ENCODE peak calls at places on chromosomes 12 and 14, in four cellular contexts. D is fibroblast of villous mesenchyme; O is activated naive CD4-positive, alpha-beta T cell; Y is non-pigmented ciliary epithelial cell. Z is an unnamed sample.

GRCh38 chr14:24058951-24059475 is 7.2 kb downstream of the CARMIL3 start:
- DNase-seq in Y (no peak), O (no peak), D (no peak), Z (no peak)

GRCh38 chr12:21416611-21417121 is 20.8 kb upstream of the PYROXD1 start:
- DNase-seq in D (no peak), Y (peak), O (no peak), Z (peak)

GRCh38 chr14:38310420-38310995 is 54.6 kb upstream of the CLEC14A start:
- DNase-seq in D (no peak), O (no peak), Y (no peak), Z (no peak)

GRCh38 chr12:11553871-11554533 is 95.5 kb upstream of the ETV6 start:
- DNase-seq in D (peak), O (no peak), Y (peak), Z (peak)

GRCh38 chr12:71846322-71846940 is 6.9 kb downstream of the TBC1D15 start:
- DNase-seq in D (peak), Y (no peak), O (no peak), Z (peak)

GRCh38 chr12:2794261-2794735 is 472 bp upstream of the FKBP4 start:
- DNase-seq in D (no peak), Y (no peak), O (no peak), Z (no peak)

GRCh38 chr12:63079791-63080395 is 71.1 kb downstream of the AVPR1A start:
- DNase-seq in O (no peak), Y (no peak), D (no peak), Z (no peak)

GRCh38 chr12:51011960-51012359 is 14.2 kb downstream of the SLC11A2 start:
- DNase-seq in D (no peak), Y (no peak), O (no peak), Z (no peak)

GRCh38 chr12:3419538-3419937 is 71.5 kb upstream of the PRMT8 start:
- DNase-seq in D (no peak), O (no peak), Y (no peak), Z (no peak)

GRCh38 chr14:29927596-29928341 is at the start of gene PRKD1:
- DNase-seq in Y (no peak), D (peak), O (no peak), Z (peak)

GRCh38 chr12:84757978-84758377 is 154.6 kb downstream of the SLC6A15 start:
- DNase-seq in D (peak), Y (no peak), O (no peak), Z (no peak)

GRCh38 chr12:115216300-115216699 is 532.3 kb upstream of the TBX3 start:
- DNase-seq in D (no peak), Y (no peak), O (no peak), Z (no peak)

GRCh38 chr12:6998708-6999451 is 19.4 kb downstream of the LPCAT3 start:
- DNase-seq in D (no peak), O (no peak), Y (no peak), Z (peak)

GRCh38 chr12:107564946-107565345 is 120.7 kb upstream of the PWP1 start:
- DNase-seq in Y (no peak), D (no peak), O (no peak), Z (peak)

GRCh38 chr12:88693837-88694445 is 113.7 kb upstream of the KITLG start:
- DNase-seq in D (no peak), O (no peak), Y (no peak), Z (no peak)

GRCh38 chr12:50058743-50059312 is 1.4 kb downstream of the ASIC1 start:
- DNase-seq in O (no peak), D (no peak), Y (no peak), Z (no peak)

GRCh38 chr14:74620497-74620921 is 8.5 kb upstream of the LTBP2 start:
- DNase-seq in O (no peak), D (peak), Y (peak), Z (peak)

GRCh38 chr14:54102051-54102456 is 145.4 kb upstream of the BMP4 start:
- DNase-seq in O (no peak), Y (no peak), D (peak), Z (peak)

GRCh38 chr12:26726956-26727355 is 106.0 kb downstream of the ITPR2 start:
- DNase-seq in Y (no peak), D (no peak), O (no peak), Z (no peak)

GRCh38 chr12:120687570-120688289 is 781 bp downstream of the MLEC start:
- DNase-seq in Y (no peak), D (peak), O (peak), Z (no peak)

GRCh38 chr12:49403887-49404517 is 36.7 kb downstream of the SPATS2 start:
- DNase-seq in Y (no peak), O (no peak), D (no peak), Z (no peak)

GRCh38 chr12:117972341-117972740 is 3.6 kb upstream of the KSR2 start:
- DNase-seq in O (no peak), Y (no peak), D (no peak), Z (no peak)

GRCh38 chr12:6767592-6768384 is 1.6 kb downstream of the PTMS start:
- DNase-seq in O (no peak), D (peak), Y (no peak), Z (peak)

GRCh38 chr14:79483472-79483871 is 727.8 kb downstream of the DIO2 start:
- DNase-seq in D (peak), Y (peak), O (no peak), Z (no peak)

GRCh38 chr14:68785817-68786490 is 6.9 kb downstream of the ZFP36L1 start:
- DNase-seq in D (peak), Y (no peak), O (no peak), Z (no peak)

GRCh38 chr12:98758331-98758730 is 113.2 kb downstream of the APAF1 start:
- DNase-seq in Y (no peak), O (no peak), D (no peak), Z (no peak)

GRCh38 chr12:120936197-120936596 is 32.0 kb upstream of the SPPL3 start:
- DNase-seq in D (no peak), Y (no peak), O (no peak), Z (no peak)

GRCh38 chr14:60655898-60656754 is 6.8 kb upstream of the SIX1 start:
- DNase-seq in D (no peak), O (no peak), Y (no peak), Z (no peak)

GRCh38 chr14:71675126-71675901 is 256.9 kb upstream of the RGS6 start:
- DNase-seq in D (no peak), Y (no peak), O (no peak), Z (no peak)

GRCh38 chr12:108235231-108235959 is 103.7 kb downstream of the CMKLR1 start:
- DNase-seq in D (no peak), Y (no peak), O (no peak), Z (no peak)